ENCODE peak calls at places on chromosomes 4 and X, in six cellular contexts. One of them, this sample, is unnamed.

GRCh38 chrX:74788545-74789086 is 136.6 kb downstream of the NEXMIF start:
- DNase-seq in colonic mucosa: no peak
- DNase-seq in lower leg skin: no peak
- DNase-seq in fibroblast of mammary gland: no peak
- DNase-seq in epithelial cell of esophagus: peak; percentile 0
- DNase-seq in cardiac muscle cell: no peak
- DNase-seq in this sample: no peak

GRCh38 chrX:69073241-69073640 is 92.0 kb downstream of the PJA1 start:
- DNase-seq in colonic mucosa: no peak
- DNase-seq in lower leg skin: peak; percentile 56
- DNase-seq in fibroblast of mammary gland: no peak
- DNase-seq in epithelial cell of esophagus: no peak
- DNase-seq in cardiac muscle cell: no peak
- DNase-seq in this sample: no peak

GRCh38 chr4:152996101-152996500 is 60.0 kb downstream of the FHDC1 start:
- DNase-seq in colonic mucosa: no peak
- DNase-seq in lower leg skin: no peak
- DNase-seq in fibroblast of mammary gland: no peak
- DNase-seq in epithelial cell of esophagus: peak; percentile 72
- DNase-seq in cardiac muscle cell: peak; percentile 13
- DNase-seq in this sample: no peak

GRCh38 chr4:119041951-119042560 is 93.6 kb upstream of the MYOZ2 start:
- DNase-seq in colonic mucosa: peak; percentile 80
- DNase-seq in lower leg skin: no peak
- DNase-seq in fibroblast of mammary gland: peak; percentile 84
- DNase-seq in epithelial cell of esophagus: peak; percentile 84
- DNase-seq in cardiac muscle cell: peak; percentile 81
- DNase-seq in this sample: no peak

GRCh38 chr4:14749910-14750309 is 252.4 kb upstream of the CPEB2 start:
- DNase-seq in colonic mucosa: peak; percentile 31
- DNase-seq in lower leg skin: no peak
- DNase-seq in fibroblast of mammary gland: peak; percentile 39
- DNase-seq in epithelial cell of esophagus: peak; percentile 77
- DNase-seq in cardiac muscle cell: peak; percentile 26
- DNase-seq in this sample: no peak

GRCh38 chr4:169492436-169493163 is 119.8 kb downstream of the NEK1 start:
- DNase-seq in colonic mucosa: peak; percentile 33
- DNase-seq in lower leg skin: no peak
- DNase-seq in fibroblast of mammary gland: peak; percentile 55
- DNase-seq in epithelial cell of esophagus: peak; percentile 57
- DNase-seq in cardiac muscle cell: peak; percentile 56
- DNase-seq in this sample: no peak

GRCh38 chrX:56530011-56530410 is 33.4 kb upstream of the UBQLN2 start:
- DNase-seq in colonic mucosa: no peak
- DNase-seq in lower leg skin: no peak
- DNase-seq in fibroblast of mammary gland: no peak
- DNase-seq in epithelial cell of esophagus: no peak
- DNase-seq in cardiac muscle cell: no peak
- DNase-seq in this sample: no peak

GRCh38 chrX:137479394-137479793 is 86.5 kb upstream of the ZIC3 start:
- DNase-seq in colonic mucosa: no peak
- DNase-seq in lower leg skin: no peak
- DNase-seq in fibroblast of mammary gland: no peak
- DNase-seq in epithelial cell of esophagus: no peak
- DNase-seq in cardiac muscle cell: no peak
- DNase-seq in this sample: no peak

GRCh38 chrX:45011131-45011530 is 138.1 kb downstream of the KDM6A start:
- DNase-seq in colonic mucosa: no peak
- DNase-seq in lower leg skin: no peak
- DNase-seq in fibroblast of mammary gland: peak; percentile 15
- DNase-seq in epithelial cell of esophagus: peak; percentile 48
- DNase-seq in cardiac muscle cell: peak; percentile 20
- DNase-seq in this sample: no peak

GRCh38 chrX:11180571-11180970 is 69.4 kb downstream of the HCCS start:
- DNase-seq in colonic mucosa: no peak
- DNase-seq in lower leg skin: no peak
- DNase-seq in fibroblast of mammary gland: peak; percentile 42
- DNase-seq in epithelial cell of esophagus: peak; percentile 79
- DNase-seq in cardiac muscle cell: no peak
- DNase-seq in this sample: no peak

GRCh38 chrX:107713205-107714195 is 62.1 kb downstream of the TSC22D3 start:
- DNase-seq in colonic mucosa: no peak
- DNase-seq in lower leg skin: peak; percentile 86
- DNase-seq in fibroblast of mammary gland: peak; percentile 43
- DNase-seq in epithelial cell of esophagus: no peak
- DNase-seq in cardiac muscle cell: peak; percentile 43
- DNase-seq in this sample: peak; percentile 16

DNA sequence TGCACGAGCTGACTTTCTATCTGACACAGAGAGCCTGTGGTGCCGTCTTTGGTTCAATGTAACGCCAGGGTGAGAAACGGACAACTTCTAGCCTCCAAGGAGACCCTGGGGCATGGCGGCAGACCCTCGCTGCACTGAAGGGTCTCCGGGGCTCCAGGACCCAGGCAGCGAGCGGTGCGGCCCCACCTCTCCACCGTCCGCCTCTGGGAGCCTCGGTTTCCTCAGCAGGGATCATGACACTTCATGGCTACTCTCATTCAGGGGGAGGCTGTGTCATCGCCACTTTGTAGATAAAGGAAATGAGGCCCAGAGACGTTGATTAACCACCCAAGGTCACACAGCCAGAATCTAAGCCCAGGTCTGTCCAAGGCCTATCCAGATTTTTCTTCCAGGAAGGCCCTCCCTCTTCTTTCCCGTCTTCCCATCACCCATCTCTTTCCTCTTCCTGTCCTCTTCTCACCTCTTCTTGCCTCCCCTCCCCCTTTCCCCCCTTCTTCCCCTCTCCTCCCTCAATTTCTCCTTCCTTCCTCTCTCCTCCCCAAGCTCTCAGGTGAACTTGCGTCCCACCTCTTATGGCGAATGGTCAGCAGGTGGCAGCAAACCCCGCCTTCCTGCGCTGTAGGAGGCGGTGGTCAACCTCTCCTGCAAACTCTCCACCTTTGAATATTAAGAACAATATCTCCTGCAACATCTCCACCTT is 69.3 kb upstream of the HMX1 start:
- DNase-seq in colonic mucosa: peak; percentile 28
- DNase-seq in lower leg skin: no peak
- DNase-seq in fibroblast of mammary gland: no peak
- DNase-seq in epithelial cell of esophagus: no peak
- DNase-seq in cardiac muscle cell: no peak
- DNase-seq in this sample: no peak
- TF ChIP-seq CTCF in colonic mucosa: no peak
- TF ChIP-seq CTCF in lower leg skin: no peak
- TF ChIP-seq CTCF in fibroblast of mammary gland: no peak
- TF ChIP-seq CTCF in epithelial cell of esophagus: no peak
- TF ChIP-seq CTCF in cardiac muscle cell: no peak
- TF ChIP-seq CTCF in this sample: no peak

GRCh38 chr4:3527101-3527913 is 4.9 kb downstream of the LRPAP1 start:
- DNase-seq in colonic mucosa: no peak
- DNase-seq in lower leg skin: peak; percentile 59
- DNase-seq in fibroblast of mammary gland: no peak
- DNase-seq in epithelial cell of esophagus: no peak
- DNase-seq in cardiac muscle cell: no peak
- DNase-seq in this sample: no peak
- TF ChIP-seq CTCF in colonic mucosa: no peak
- TF ChIP-seq CTCF in lower leg skin: no peak
- TF ChIP-seq CTCF in fibroblast of mammary gland: no peak
- TF ChIP-seq CTCF in epithelial cell of esophagus: no peak
- TF ChIP-seq CTCF in cardiac muscle cell: no peak
- TF ChIP-seq CTCF in this sample: no peak

DNA sequence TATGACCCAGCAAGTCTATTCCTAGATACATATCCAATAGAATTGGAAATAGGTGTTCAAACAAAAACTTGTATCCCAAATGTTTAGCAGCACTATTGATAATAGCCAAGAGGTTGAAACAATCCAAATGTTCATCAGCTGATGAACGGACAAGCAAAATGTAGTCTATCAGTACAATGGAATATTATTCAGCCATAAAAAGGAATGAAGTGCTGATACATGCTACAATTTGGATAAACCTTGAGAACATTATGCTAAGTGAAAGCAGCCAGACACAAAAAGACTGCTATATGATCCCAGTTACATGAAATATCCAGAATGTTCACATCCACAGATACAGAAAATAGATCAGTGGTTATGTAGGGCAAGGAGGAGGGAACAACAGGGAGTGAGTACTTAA is 50.1 kb downstream of the PLAC1 start:
- DNase-seq in colonic mucosa: no peak
- DNase-seq in lower leg skin: no peak
- DNase-seq in fibroblast of mammary gland: no peak
- DNase-seq in epithelial cell of esophagus: no peak
- DNase-seq in cardiac muscle cell: no peak
- DNase-seq in this sample: no peak
- TF ChIP-seq CTCF in colonic mucosa: no peak
- TF ChIP-seq CTCF in lower leg skin: no peak
- TF ChIP-seq CTCF in fibroblast of mammary gland: no peak
- TF ChIP-seq CTCF in epithelial cell of esophagus: no peak
- TF ChIP-seq CTCF in cardiac muscle cell: no peak
- TF ChIP-seq CTCF in this sample: no peak

GRCh38 chr4:106329027-106329618 is 12.8 kb downstream of the AIMP1 start:
- DNase-seq in colonic mucosa: no peak
- DNase-seq in lower leg skin: no peak
- DNase-seq in fibroblast of mammary gland: peak; percentile 60
- DNase-seq in epithelial cell of esophagus: peak; percentile 55
- DNase-seq in cardiac muscle cell: peak; percentile 61
- DNase-seq in this sample: no peak
- TF ChIP-seq CTCF in colonic mucosa: peak; percentile 54
- TF ChIP-seq CTCF in lower leg skin: no peak
- TF ChIP-seq CTCF in fibroblast of mammary gland: peak; percentile 83
- TF ChIP-seq CTCF in epithelial cell of esophagus: peak; percentile 66
- TF ChIP-seq CTCF in cardiac muscle cell: peak; percentile 77
- TF ChIP-seq CTCF in this sample: peak; percentile 51

GRCh38 chr4:83771113-83771705 is 235.3 kb downstream of the GPAT3 start:
- DNase-seq in colonic mucosa: no peak
- DNase-seq in lower leg skin: no peak
- DNase-seq in fibroblast of mammary gland: peak; percentile 54
- DNase-seq in epithelial cell of esophagus: peak; percentile 66
- DNase-seq in cardiac muscle cell: peak; percentile 65
- DNase-seq in this sample: no peak
- TF ChIP-seq CTCF in colonic mucosa: peak; percentile 33
- TF ChIP-seq CTCF in lower leg skin: no peak
- TF ChIP-seq CTCF in fibroblast of mammary gland: peak; percentile 79
- TF ChIP-seq CTCF in epithelial cell of esophagus: peak; percentile 91
- TF ChIP-seq CTCF in cardiac muscle cell: peak; percentile 73
- TF ChIP-seq CTCF in this sample: no peak

GRCh38 chrX:102341867-102342266 is 94.9 kb downstream of the NXF2 start:
- DNase-seq in colonic mucosa: no peak
- DNase-seq in lower leg skin: no peak
- DNase-seq in fibroblast of mammary gland: no peak
- DNase-seq in epithelial cell of esophagus: no peak
- DNase-seq in cardiac muscle cell: no peak
- DNase-seq in this sample: no peak
- TF ChIP-seq CTCF in colonic mucosa: no peak
- TF ChIP-seq CTCF in lower leg skin: no peak
- TF ChIP-seq CTCF in fibroblast of mammary gland: peak; percentile 34
- TF ChIP-seq CTCF in epithelial cell of esophagus: no peak
- TF ChIP-seq CTCF in cardiac muscle cell: no peak
- TF ChIP-seq CTCF in this sample: no peak

DNA sequence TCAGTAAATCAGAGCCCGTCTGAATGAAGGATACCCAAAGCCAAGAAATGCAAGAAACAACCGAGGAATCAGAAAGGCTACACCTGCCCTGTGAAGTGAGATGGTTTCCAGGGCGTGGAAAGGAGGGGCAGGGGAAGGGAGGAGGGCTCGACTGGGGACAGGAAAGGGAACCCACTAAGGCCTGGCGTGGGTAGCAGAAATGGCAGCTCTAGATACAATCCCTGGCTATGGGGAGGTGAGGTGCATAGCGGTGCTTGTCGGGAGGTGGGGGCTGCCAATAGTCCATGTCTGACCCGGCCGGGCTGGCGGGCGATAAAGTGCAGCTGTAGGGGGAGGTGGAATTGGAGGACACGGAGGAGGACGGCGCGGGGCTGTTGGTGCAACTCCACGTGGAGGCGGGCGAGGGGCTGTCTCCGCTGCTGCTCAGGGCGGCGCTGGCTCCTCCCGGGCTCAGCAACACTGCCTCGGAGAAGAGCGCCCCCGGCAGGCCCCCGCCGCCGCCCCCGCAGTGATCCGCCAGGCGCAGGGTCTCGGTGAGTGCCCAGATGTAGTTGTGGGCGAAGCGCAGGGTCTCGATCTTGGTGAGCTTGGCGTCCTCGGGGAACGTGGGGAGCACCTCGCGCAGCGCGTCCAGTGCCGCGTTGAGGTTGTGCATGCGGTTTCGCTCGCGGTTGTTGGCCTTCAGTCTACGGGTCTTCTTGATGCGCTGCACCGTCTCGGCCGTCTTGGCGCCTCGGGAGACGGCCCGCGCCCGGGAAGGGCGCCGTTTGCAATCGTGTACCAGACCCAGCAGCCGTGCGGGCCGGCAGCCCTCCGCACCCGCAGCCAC is 1.3 kb downstream of the NEUROG2 start:
- DNase-seq in colonic mucosa: no peak
- DNase-seq in lower leg skin: peak; percentile 79
- DNase-seq in fibroblast of mammary gland: peak; percentile 13
- DNase-seq in epithelial cell of esophagus: no peak
- DNase-seq in cardiac muscle cell: no peak
- DNase-seq in this sample: no peak
- TF ChIP-seq CTCF in colonic mucosa: no peak
- TF ChIP-seq CTCF in lower leg skin: no peak
- TF ChIP-seq CTCF in fibroblast of mammary gland: no peak
- TF ChIP-seq CTCF in epithelial cell of esophagus: no peak
- TF ChIP-seq CTCF in cardiac muscle cell: no peak
- TF ChIP-seq CTCF in this sample: no peak

GRCh38 chrX:12953420-12953819 is 21.5 kb upstream of the TMSB4X start:
- DNase-seq in colonic mucosa: no peak
- DNase-seq in lower leg skin: peak; percentile 46
- DNase-seq in fibroblast of mammary gland: no peak
- DNase-seq in epithelial cell of esophagus: no peak
- DNase-seq in cardiac muscle cell: no peak
- DNase-seq in this sample: no peak
- TF ChIP-seq CTCF in colonic mucosa: no peak
- TF ChIP-seq CTCF in lower leg skin: no peak
- TF ChIP-seq CTCF in fibroblast of mammary gland: no peak
- TF ChIP-seq CTCF in epithelial cell of esophagus: no peak
- TF ChIP-seq CTCF in cardiac muscle cell: no peak
- TF ChIP-seq CTCF in this sample: no peak

This sample was measured in activated B cell treated with CpG ODN at 0.5 μM for 24 hours.